ENCODE peak calls at places on chromosome 16, in nine cellular contexts. D is hepatocyte; B is uterus; I is SK-N-SH; J is BE2C; H is HCT116; Q is ovary; P is CD4-positive, alpha-beta memory T cell; F is pancreas. N is an unnamed sample. For H3K4me1, the result is how much of the 10 kb centered on the place peaks cover.

GRCh38 chr16:63877401-63877800 is 1244.5 kb downstream of the CDH11 start:
- DNase-seq in D (no peak), B (no peak), I (no peak), J (no peak), H (no peak), Q (no peak), P (no peak), F (no peak), N (no peak)

GRCh38 chr16:80852261-80852872 is 48.0 kb upstream of the CDYL2 start:
- DNase-seq in D (peak), B (no peak), I (peak), J (peak), H (peak), Q (no peak), P (no peak), F (no peak), N (no peak)

GRCh38 chr16:1981972-1982574 is 804 bp upstream of the NOXO1 start:
- DNase-seq in D (no peak), B (no peak), I (no peak), J (no peak), H (no peak), Q (no peak), P (no peak), F (peak), N (no peak)

GRCh38 chr16:14364386-14365199 is 265.5 kb downstream of the PARN start:
- DNase-seq in D (peak), B (no peak), I (no peak), J (peak), H (peak), Q (no peak), P (no peak), F (no peak), N (no peak)

GRCh38 chr16:46974352-46974751 is 878 bp upstream of the DNAJA2 start:
- DNase-seq in D (no peak), B (no peak), I (peak), J (peak), H (no peak), Q (no peak), P (peak), F (no peak), N (no peak)

GRCh38 chr16:1530349-1530882 is 3.0 kb upstream of the TMEM204 start:
- DNase-seq in D (no peak), B (no peak), I (no peak), J (peak), H (no peak), Q (no peak), P (no peak), F (no peak), N (no peak)

GRCh38 chr16:48611329-48612137 is 1.6 kb upstream of the N4BP1 start:
- DNase-seq in D (peak), B (no peak), I (no peak), J (no peak), H (no peak), Q (no peak), P (peak), F (no peak), N (no peak)

GRCh38 chr16:80233097-80233835 is 307.5 kb upstream of the DYNLRB2 start:
- DNase-seq in D (no peak), B (no peak), I (peak), J (no peak), H (no peak), Q (no peak), P (no peak), F (no peak), N (no peak)

GRCh38 chr16:5509336-5509735 is 411.7 kb upstream of the EEF2KMT start:
- DNase-seq in D (no peak), B (no peak), I (no peak), J (no peak), H (no peak), Q (no peak), P (no peak), F (no peak), N (no peak)

GRCh38 chr16:80931985-80932720 is 74.5 kb downstream of the CMC2 start:
- DNase-seq in D (peak), B (peak), I (peak), J (peak), H (no peak), Q (peak), P (no peak), F (peak), N (peak)

GRCh38 chr16:30372037-30372712 is 1.9 kb upstream of the TBC1D10B start:
- DNase-seq in D (peak), B (no peak), I (no peak), J (no peak), H (no peak), Q (peak), P (no peak), F (no peak), N (no peak)

GRCh38 chr16:88507231-88507743 is 54.2 kb downstream of the ZFPM1 start:
- DNase-seq in D (no peak), B (no peak), I (no peak), J (no peak), H (no peak), Q (no peak), P (no peak), F (no peak), N (no peak)

GRCh38 chr16:16096161-16096857 is 127.0 kb downstream of the ABCC6 start:
- DNase-seq in D (no peak), B (peak), I (no peak), J (no peak), H (no peak), Q (peak), P (no peak), F (no peak), N (peak)

GRCh38 chr16:56729351-56729735 is 586 bp upstream of the NUP93 start:
- DNase-seq in D (no peak), B (no peak), I (no peak), J (no peak), H (no peak), Q (no peak), P (no peak), F (no peak), N (no peak)

GRCh38 chr16:49498241-49499017 is 124.8 kb downstream of the C16orf78 start:
- DNase-seq in D (no peak), B (no peak), I (no peak), J (no peak), H (no peak), Q (no peak), P (no peak), F (no peak), N (peak)

GRCh38 chr16:89188064-89188441 is 12.3 kb downstream of the SLC22A31 start:
- DNase-seq in D (no peak), B (no peak), I (no peak), J (no peak), H (no peak), Q (no peak), P (no peak), F (peak), N (no peak)

GRCh38 chr16:89096768-89097527 is 3.3 kb downstream of the ACSF3 start:
- DNase-seq in D (no peak), B (no peak), I (no peak), J (no peak), H (no peak), Q (no peak), P (peak), F (peak), N (no peak)

GRCh38 chr16:35746281-35746962 is 2287.0 kb downstream of the TP53TG3F start:
- DNase-seq in D (no peak), B (no peak), I (no peak), J (no peak), H (no peak), Q (no peak), P (no peak), F (peak), N (no peak)

GRCh38 chr16:30534368-30535105 is at the start of gene ZNF747:
- DNase-seq in D (peak), B (peak), I (peak), J (peak), H (peak), Q (peak), P (peak), F (peak), N (peak)

GRCh38 chr16:55812951-55813350 is 19.9 kb downstream of the CES1 start:
- DNase-seq in D (no peak), B (no peak), I (no peak), J (no peak), H (no peak), Q (no peak), P (no peak), F (no peak), N (no peak)

GRCh38 chr16:85124636-85125346 is 12.5 kb upstream of the CIBAR2 start:
- DNase-seq in D (no peak), B (no peak), I (no peak), J (no peak), H (no peak), Q (no peak), P (no peak), F (no peak), N (no peak)

GRCh38 chr16:9134739-9135138 is 43.3 kb downstream of the HAPSTR1 start:
- DNase-seq in D (peak), B (no peak), I (peak), J (peak), H (peak), Q (no peak), P (peak), F (no peak), N (no peak)

GRCh38 chr16:82641336-82641984 is 14.7 kb downstream of the CDH13 start:
- DNase-seq in D (no peak), B (no peak), I (no peak), J (no peak), H (no peak), Q (no peak), P (peak), F (no peak), N (no peak)

GRCh38 chr16:28575446-28576109 is 21.3 kb downstream of the SULT1A2 start:
- DNase-seq in D (no peak), B (no peak), I (no peak), J (no peak), H (no peak), Q (no peak), P (no peak), F (no peak), N (no peak)

GRCh38 chr16:15610369-15610871 is 32.5 kb downstream of the MARF1 start:
- DNase-seq in D (no peak), B (no peak), I (no peak), J (no peak), H (no peak), Q (no peak), P (no peak), F (no peak), N (no peak)

GRCh38 chr16:70725024-70725911 is 39.4 kb upstream of the MTSS2 start:
- DNase-seq in D (peak), B (peak), I (no peak), J (no peak), H (no peak), Q (peak), P (no peak), F (no peak), N (peak)

GRCh38 chr16:80009971-80010659 is 409.6 kb upstream of the MAF start:
- DNase-seq in D (no peak), B (no peak), I (no peak), J (no peak), H (no peak), Q (no peak), P (no peak), F (no peak), N (no peak)

GRCh38 chr16:80718480-80719220 is 85.7 kb downstream of the CDYL2 start:
- DNase-seq in D (no peak), B (no peak), I (no peak), J (no peak), H (no peak), Q (no peak), P (no peak), F (peak), N (no peak)

GRCh38 chr16:83301966-83302365 is 505.8 kb upstream of the HSBP1 start:
- DNase-seq in D (no peak), B (no peak), I (no peak), J (no peak), H (no peak), Q (no peak), P (no peak), F (no peak), N (no peak)

GRCh38 chr16:62720651-62721050 is 684.4 kb upstream of the CDH8 start:
- DNase-seq in D (no peak), B (no peak), I (no peak), J (no peak), H (no peak), Q (no peak), P (no peak), F (no peak), N (no peak)

GRCh38 chr16:8958344-8958808 is 5.3 kb downstream of the USP7 start:
- DNase-seq in D (no peak), B (no peak), I (peak), J (peak), H (no peak), Q (no peak), P (peak), F (no peak), N (peak)

GRCh38 chr16:3865241-3865640 is 15.3 kb downstream of the CREBBP start:
- DNase-seq in D (no peak), B (no peak), I (no peak), J (no peak), H (no peak), Q (no peak), P (no peak), F (no peak), N (no peak)
- H3K4me1 ChIP-seq in D (under half), B (under half), I (under half), J (under half), H (under half), Q (under half), P (half or more), F (under half), N (under half)

DNA sequence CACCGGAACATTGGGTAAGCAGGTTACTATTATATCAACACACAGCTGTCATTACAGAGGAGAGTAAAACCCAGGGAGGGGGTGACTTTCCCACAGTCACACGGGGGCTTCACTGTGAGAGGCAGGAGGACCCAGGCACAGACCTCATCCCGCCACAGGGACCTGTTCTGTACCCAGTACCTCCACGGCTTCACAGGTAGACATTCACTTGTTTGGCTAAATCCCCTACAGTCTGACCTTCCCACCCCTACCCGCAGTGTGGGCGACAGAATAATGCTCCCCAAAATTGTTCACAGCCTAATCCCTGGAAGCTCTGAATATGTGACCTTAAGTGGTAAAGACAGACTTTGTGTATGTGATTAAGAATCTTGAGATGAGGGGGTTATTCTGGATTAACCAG is 16.5 kb downstream of the LITAF start:
- DNase-seq in D (no peak), B (no peak), I (no peak), J (no peak), H (no peak), Q (no peak), P (no peak), F (no peak), N (no peak)
- H3K4me1 ChIP-seq in D (under half), B (under half), I (under half), J (under half), H (under half), Q (under half), P (half or more), F (under half), N (under half)

DNA sequence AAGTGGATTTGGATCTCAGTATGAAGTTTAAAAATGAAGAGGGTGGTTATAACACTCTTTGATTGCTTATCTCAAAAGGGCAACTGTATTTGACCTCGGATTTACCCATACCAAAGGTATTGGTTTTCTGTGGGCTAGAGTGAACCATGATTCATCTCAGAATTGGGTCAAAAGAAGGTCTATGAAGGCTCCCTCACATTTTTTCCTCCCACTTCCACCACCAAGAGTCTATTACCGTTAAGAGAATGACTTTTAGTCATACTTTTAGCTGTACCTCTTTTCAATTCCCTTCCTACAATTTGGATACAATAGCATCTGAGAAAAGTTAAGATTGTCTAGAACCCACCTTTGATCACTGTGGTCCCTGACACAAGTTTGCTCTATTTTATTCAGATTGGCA is 280.9 kb downstream of the RBFOX1 start:
- DNase-seq in D (no peak), B (no peak), I (no peak), J (no peak), H (no peak), Q (no peak), P (no peak), F (no peak), N (no peak)
- H3K4me1 ChIP-seq in D (under half), B (under half), I (under half), J (under half), H (under half), Q (under half), P (under half), F (under half), N (under half)

GRCh38 chr16:78607022-78607421 is 507.6 kb downstream of the WWOX start:
- DNase-seq in D (no peak), B (no peak), I (no peak), J (no peak), H (no peak), Q (no peak), P (no peak), F (no peak), N (no peak)

GRCh38 chr16:78607465-78607864 is 508.0 kb downstream of the WWOX start:
- DNase-seq in D (peak), B (peak), I (no peak), J (no peak), H (no peak), Q (peak), P (no peak), F (no peak), N (no peak)

GRCh38 chr16:78608305-78608776 is 508.9 kb downstream of the WWOX start:
- DNase-seq in D (no peak), B (peak), I (no peak), J (no peak), H (no peak), Q (peak), P (no peak), F (no peak), N (no peak)

GRCh38 chr16:78611318-78611717 is 511.9 kb downstream of the WWOX start:
- DNase-seq in D (no peak), B (no peak), I (no peak), J (no peak), H (no peak), Q (no peak), P (no peak), F (no peak), N (no peak)

GRCh38 chr16:78609542-78610253 is 510.2 kb downstream of the WWOX start:
- DNase-seq in D (peak), B (no peak), I (peak), J (no peak), H (no peak), Q (no peak), P (no peak), F (no peak), N (no peak)
- H3K4me1 ChIP-seq in D (under half), B (under half), I (under half), J (under half), H (under half), Q (under half), P (under half), F (under half), N (under half)

GRCh38 chr16:23401142-23401541 is 51.8 kb downstream of the COG7 start:
- DNase-seq in D (no peak), B (no peak), I (no peak), J (no peak), H (no peak), Q (no peak), P (no peak), F (peak), N (peak)
- H3K4me1 ChIP-seq in D (under half), B (under half), I (under half), J (under half), H (under half), Q (under half), P (under half), F (under half), N (under half)

GRCh38 chr16:75710344-75710743 is 9.1 kb upstream of the DUXB start:
- DNase-seq in D (no peak), B (no peak), I (no peak), J (no peak), H (no peak), Q (no peak), P (no peak), F (no peak), N (no peak)

DNA sequence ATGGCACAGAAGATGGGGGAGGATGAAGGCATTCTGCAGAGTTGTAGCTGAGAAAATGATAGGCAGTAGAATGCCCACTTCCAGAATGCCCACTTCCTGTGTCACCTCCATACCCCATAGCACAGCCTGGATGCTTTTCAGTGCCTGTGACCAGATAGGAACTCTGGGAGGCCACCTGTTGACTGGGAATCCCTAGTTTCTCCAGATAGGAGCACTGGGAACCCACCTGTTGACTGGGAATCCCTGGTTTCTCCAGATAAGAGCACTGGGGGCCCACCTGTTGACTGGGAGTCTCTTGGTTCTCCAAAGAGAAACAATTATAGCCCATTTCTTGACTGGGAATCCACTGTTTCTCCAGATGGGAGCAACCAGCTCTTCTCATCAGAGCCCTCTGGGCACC is 11.6 kb downstream of the CPHXL start:
- DNase-seq in D (no peak), B (no peak), I (no peak), J (no peak), H (no peak), Q (no peak), P (no peak), F (no peak), N (no peak)
- H3K4me1 ChIP-seq in D (under half), B (under half), I (under half), J (under half), H (under half), Q (under half), P (under half), F (under half), N (under half)

DNA sequence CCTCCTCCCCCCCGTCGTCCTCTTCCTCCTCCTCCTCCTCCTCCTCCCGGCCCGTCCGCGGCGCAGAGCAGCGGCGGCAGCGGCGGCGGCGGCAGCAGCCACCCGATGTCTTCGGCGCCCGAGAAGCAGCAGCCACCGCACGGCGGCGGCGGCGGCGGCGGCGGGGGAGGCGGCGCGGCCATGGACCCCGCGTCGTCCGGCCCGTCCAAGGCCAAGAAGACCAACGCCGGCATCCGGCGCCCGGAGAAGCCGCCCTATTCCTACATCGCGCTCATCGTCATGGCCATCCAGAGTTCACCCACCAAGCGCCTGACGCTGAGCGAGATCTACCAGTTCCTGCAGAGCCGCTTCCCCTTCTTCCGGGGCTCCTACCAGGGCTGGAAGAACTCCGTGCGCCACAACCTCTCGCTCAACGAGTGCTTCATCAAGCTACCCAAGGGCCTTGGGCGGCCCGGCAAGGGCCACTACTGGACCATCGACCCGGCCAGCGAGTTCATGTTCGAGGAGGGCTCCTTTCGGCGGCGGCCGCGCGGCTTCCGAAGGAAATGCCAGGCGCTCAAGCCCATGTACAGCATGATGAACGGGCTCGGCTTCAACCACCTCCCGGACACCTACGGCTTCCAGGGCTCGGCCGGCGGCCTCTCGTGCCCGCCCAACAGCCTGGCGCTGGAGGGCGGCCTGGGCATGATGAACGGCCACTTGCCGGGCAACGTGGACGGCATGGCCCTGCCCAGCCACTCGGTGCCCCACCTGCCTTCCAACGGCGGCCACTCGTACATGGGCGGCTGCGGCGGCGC is at the start of gene FOXF1:
- DNase-seq in D (no peak), B (no peak), I (no peak), J (no peak), H (no peak), Q (no peak), P (no peak), F (peak), N (no peak)
- H3K4me1 ChIP-seq in D (under half), B (under half), I (under half), J (under half), H (under half), Q (under half), P (under half), F (under half), N (under half)

N was measured in tibial artery.